ENCODE peak calls at places on chromosome 9, in nine cellular contexts. A is uterus, V is body of pancreas, K is stomach, F is breast epithelium, C is heart left ventricle, D is HCT116, O is A549, J is endothelial cell of umbilical vein. Q is an unnamed sample.

GRCh38 chr9:132049323-132049882 is 30.3 kb downstream of the MED27 start:
- DNase-seq in K (no peak), V (no peak), O (no peak), F (no peak), C (peak; percentile 30), A (no peak), D (no peak), J (no peak), Q (no peak)

GRCh38 chr9:131275332-131276106 is 791 bp downstream of the FAM78A start:
- DNase-seq in D (no peak), C (peak; percentile 88), F (no peak), A (no peak), K (no peak), V (no peak), O (no peak), J (peak; percentile 59), Q (no peak)

GRCh38 chr9:115444941-115445340 is 327.0 kb upstream of the TNC start:
- DNase-seq in J (no peak), A (no peak), C (no peak), V (no peak), D (no peak), O (no peak), K (no peak), F (no peak), Q (no peak)

GRCh38 chr9:75036793-75037192 is 8.7 kb upstream of the CARNMT1 start:
- DNase-seq in J (no peak), C (no peak), D (no peak), A (no peak), F (no peak), K (no peak), V (no peak), O (no peak), Q (no peak)

GRCh38 chr9:92590386-92590785 is 54.6 kb upstream of the ECM2 start:
- DNase-seq in K (no peak), O (no peak), V (no peak), A (peak; percentile 82), C (peak; percentile 83), D (no peak), F (no peak), J (peak; percentile 92), Q (peak; percentile 59)

GRCh38 chr9:133054194-133054890 is 7.4 kb upstream of the CEL start:
- DNase-seq in O (no peak), F (no peak), J (no peak), C (peak; percentile 85), A (no peak), V (peak; percentile 60), K (no peak), D (no peak), Q (no peak)

GRCh38 chr9:35112257-35113020 is 3.2 kb downstream of the ATOSB start:
- DNase-seq in F (no peak), C (peak; percentile 46), O (no peak), V (no peak), D (no peak), A (no peak), J (peak; percentile 28), K (no peak), Q (no peak)

GRCh38 chr9:74810200-74810599 is 77.5 kb downstream of the TRPM6 start:
- DNase-seq in J (no peak), K (no peak), A (no peak), F (no peak), C (no peak), V (no peak), D (no peak), O (no peak), Q (no peak)

GRCh38 chr9:122477346-122477745 is 380 bp downstream of the OR1J1 start:
- DNase-seq in C (no peak), K (no peak), O (no peak), V (no peak), F (no peak), D (no peak), A (no peak), J (no peak), Q (no peak)

GRCh38 chr9:70498866-70499265 is 84.4 kb upstream of the KLF9 start:
- DNase-seq in J (no peak), A (no peak), V (no peak), K (no peak), C (no peak), D (no peak), F (no peak), O (no peak), Q (no peak)

GRCh38 chr9:17322882-17323864 is 188.3 kb downstream of the CNTLN start:
- DNase-seq in O (no peak), D (no peak), C (no peak), V (no peak), K (no peak), F (no peak), A (no peak), J (no peak), Q (no peak)

GRCh38 chr9:34384368-34385165 is 7.9 kb upstream of the MYORG start:
- DNase-seq in F (no peak), O (no peak), A (no peak), D (no peak), J (no peak), C (no peak), K (no peak), V (no peak), Q (no peak)

GRCh38 chr9:88809371-88809770 is 181.9 kb upstream of the S1PR3 start:
- DNase-seq in K (no peak), O (no peak), D (no peak), F (no peak), J (peak; percentile 59), C (peak; percentile 40), V (no peak), A (no peak), Q (no peak)

GRCh38 chr9:123927625-123928308 is 2.2 kb downstream of the DENND1A start:
- DNase-seq in J (no peak), A (no peak), O (no peak), V (no peak), D (no peak), K (no peak), F (no peak), C (no peak), Q (no peak)

GRCh38 chr9:96686638-96687335 is 31.7 kb upstream of the PRXL2C start:
- DNase-seq in K (peak; percentile 74), F (peak; percentile 79), V (peak; percentile 84), A (peak; percentile 78), C (peak; percentile 91), J (peak; percentile 65), O (peak; percentile 75), D (no peak), Q (peak; percentile 71)

GRCh38 chr9:96020822-96021615 is 145.5 kb downstream of the ERCC6L2 start:
- DNase-seq in K (no peak), C (peak; percentile 34), F (no peak), V (no peak), A (no peak), O (no peak), D (no peak), J (peak; percentile 36), Q (peak; percentile 63)

DNA sequence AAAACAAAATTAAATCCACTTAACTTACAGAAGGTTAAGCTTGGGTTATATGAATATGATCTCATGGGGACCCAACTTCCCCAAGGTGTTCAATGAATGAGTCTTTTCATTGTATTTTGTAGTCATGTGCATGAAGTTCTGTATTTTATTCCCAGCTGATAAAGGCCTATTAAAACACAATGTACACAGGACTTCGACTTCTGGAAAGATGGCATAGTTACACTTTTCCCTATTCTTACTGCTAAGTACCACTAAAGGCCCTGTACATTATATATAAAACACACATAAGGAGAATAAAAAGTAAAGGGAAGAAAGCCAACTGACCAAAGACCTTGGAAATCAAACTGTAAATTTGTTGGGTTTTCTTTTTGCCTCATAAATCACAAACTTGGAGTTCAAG is 222.4 kb downstream of the SAXO1 start:
- DNase-seq in F (no peak), K (no peak), A (no peak), J (no peak), O (no peak), C (no peak), V (no peak), D (no peak), Q (no peak)
- TF ChIP-seq POLR2A in F (no peak), K (no peak), A (no peak), J (no peak), O (no peak), C (no peak), V (no peak), D (no peak), Q (no peak)

GRCh38 chr9:136443087-136443486 is 3.4 kb upstream of the INPP5E start:
- DNase-seq in D (no peak), J (no peak), A (no peak), V (no peak), K (no peak), C (no peak), F (no peak), O (no peak), Q (no peak)
- H3K27ac ChIP-seq in D (no peak overlapping the region), J (no peak overlapping the region), A (no peak overlapping the region), V (no peak overlapping the region), K (no peak overlapping the region), C (no peak overlapping the region), F (no peak overlapping the region), O (no peak overlapping the region), Q (no peak overlapping the region)

GRCh38 chr9:76298497-76299144 is 95.6 kb downstream of the RFK start:
- DNase-seq in J (no peak), D (no peak), F (no peak), V (no peak), A (no peak), K (no peak), C (no peak), O (peak; percentile 24), Q (no peak)
- TF ChIP-seq CTCF in J (no peak), D (no peak), F (no peak), V (no peak), A (no peak), K (no peak), C (no peak), O (peak; percentile 30), Q (no peak)

GRCh38 chr9:129828969-129829368 is 5.0 kb upstream of the TOR1A start:
- DNase-seq in O (no peak), K (no peak), D (no peak), J (no peak), V (no peak), F (no peak), C (no peak), A (no peak), Q (no peak)

GRCh38 chr9:129823934-129824601 is at the start of gene TOR1A:
- DNase-seq in J (peak; percentile 95), O (peak; percentile 97), K (peak; percentile 95), V (peak; percentile 97), A (peak; percentile 94), D (peak; percentile 94), C (peak; percentile 97), F (peak; percentile 96), Q (peak; percentile 96)

GRCh38 chr9:129826759-129827158 is 2.8 kb upstream of the TOR1A start:
- DNase-seq in V (no peak), O (no peak), A (no peak), D (no peak), J (no peak), C (no peak), K (no peak), F (no peak), Q (no peak)

GRCh38 chr9:129828051-129828450 is 4.1 kb upstream of the TOR1A start:
- DNase-seq in K (no peak), V (no peak), A (no peak), J (no peak), F (no peak), D (no peak), C (no peak), O (no peak), Q (no peak)

DNA sequence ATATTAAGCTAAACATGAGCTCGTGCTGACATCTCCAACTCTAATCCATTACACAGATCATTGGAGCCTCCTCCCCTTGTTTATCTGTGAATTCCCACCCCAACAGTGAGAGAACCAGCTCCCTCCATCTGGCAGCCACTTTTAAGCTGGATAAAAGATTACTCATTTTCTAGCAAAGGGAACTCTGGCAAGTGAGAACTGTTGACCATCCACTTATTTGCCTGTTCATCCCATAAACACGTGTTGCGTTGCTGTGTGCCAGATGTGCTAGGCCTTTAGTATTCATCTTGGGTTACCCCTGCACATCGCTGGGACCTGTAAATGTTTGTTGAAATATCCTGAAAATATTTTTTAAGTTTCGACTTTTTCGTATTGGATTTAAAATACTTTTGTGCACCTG is 2.4 kb upstream of the TOR1A start:
- DNase-seq in K (no peak), C (no peak), D (no peak), V (no peak), O (no peak), J (no peak), A (no peak), F (no peak), Q (no peak)
- TF ChIP-seq POLR2A in K (no peak), C (no peak), D (no peak), V (no peak), O (no peak), J (no peak), A (no peak), F (no peak), Q (no peak)